ENCODE peak calls at places on chromosome 14, in nine cellular contexts. C is ascending aorta; K is lung; N is left lung; R is HCT116; P is CD8-positive, alpha-beta memory T cell; S is CD8-positive, alpha-beta T cell; A is Panc1; V is psoas muscle. J is an unnamed sample. For H3K4me1 and H3K36me3, the result is how much of the 10 kb centered on the place peaks cover.

GRCh38 chr14:67856806-67857205 is 37.2 kb downstream of the RAD51B start:
- DNase-seq in C (no peak), K (no peak), N (no peak), R (no peak), P (no peak), S (no peak), A (no peak), V (no peak), J (no peak)

GRCh38 chr14:38127784-38128183 is 79.9 kb upstream of the SSTR1 start:
- DNase-seq in C (no peak), K (no peak), N (no peak), R (no peak), P (no peak), S (no peak), A (no peak), V (no peak), J (no peak)

GRCh38 chr14:106276326-106277267 is 750.2 kb downstream of the TMEM121 start:
- DNase-seq in C (no peak), K (no peak), N (no peak), R (no peak), P (no peak), S (peak), A (no peak), V (no peak), J (no peak)

GRCh38 chr14:58146399-58146798 is 5.6 kb downstream of the ARMH4 start:
- DNase-seq in C (no peak), K (no peak), N (no peak), R (no peak), P (no peak), S (no peak), A (no peak), V (no peak), J (no peak)

GRCh38 chr14:59297070-59297766 is 108.8 kb downstream of the DAAM1 start:
- DNase-seq in C (no peak), K (no peak), N (no peak), R (no peak), P (no peak), S (no peak), A (no peak), V (no peak), J (no peak)

GRCh38 chr14:73738518-73739173 is 24.5 kb upstream of the PNMA1 start:
- DNase-seq in C (no peak), K (no peak), N (no peak), R (no peak), P (no peak), S (no peak), A (no peak), V (no peak), J (no peak)

GRCh38 chr14:89384023-89384422 is 33.0 kb downstream of the FOXN3 start:
- DNase-seq in C (no peak), K (no peak), N (no peak), R (no peak), P (no peak), S (no peak), A (no peak), V (no peak), J (no peak)

GRCh38 chr14:34199585-34199984 is 248.7 kb upstream of the EGLN3 start:
- DNase-seq in C (no peak), K (no peak), N (no peak), R (no peak), P (no peak), S (no peak), A (no peak), V (no peak), J (no peak)

GRCh38 chr14:92645841-92646478 is 102.5 kb downstream of the LGMN start:
- DNase-seq in C (no peak), K (no peak), N (peak), R (no peak), P (no peak), S (no peak), A (no peak), V (no peak), J (no peak)

GRCh38 chr14:21308479-21309237 is 28.8 kb downstream of the RPGRIP1 start:
- DNase-seq in C (peak), K (peak), N (peak), R (peak), P (peak), S (peak), A (no peak), V (peak), J (peak)

GRCh38 chr14:86015511-86015910 is 485.6 kb downstream of the FLRT2 start:
- DNase-seq in C (no peak), K (no peak), N (no peak), R (no peak), P (no peak), S (no peak), A (no peak), V (no peak), J (no peak)

GRCh38 chr14:99616832-99617488 is 13.0 kb upstream of the CCDC85C start:
- DNase-seq in C (no peak), K (no peak), N (no peak), R (no peak), P (no peak), S (no peak), A (no peak), V (no peak), J (no peak)

GRCh38 chr14:95260537-95261440 is 58.9 kb downstream of the CLMN start:
- DNase-seq in C (no peak), K (no peak), N (no peak), R (no peak), P (no peak), S (no peak), A (no peak), V (no peak), J (no peak)

GRCh38 chr14:22544406-22544805 is 44.6 kb downstream of the DAD1 start:
- DNase-seq in C (no peak), K (no peak), N (no peak), R (no peak), P (no peak), S (no peak), A (no peak), V (no peak), J (no peak)

GRCh38 chr14:63940387-63940786 is 87.6 kb downstream of the SYNE2 start:
- DNase-seq in C (no peak), K (no peak), N (no peak), R (no peak), P (no peak), S (no peak), A (no peak), V (no peak), J (no peak)

GRCh38 chr14:37796703-37797416 is 201.4 kb downstream of the TTC6 start:
- DNase-seq in C (no peak), K (no peak), N (no peak), R (no peak), P (no peak), S (no peak), A (no peak), V (no peak), J (no peak)

DNA sequence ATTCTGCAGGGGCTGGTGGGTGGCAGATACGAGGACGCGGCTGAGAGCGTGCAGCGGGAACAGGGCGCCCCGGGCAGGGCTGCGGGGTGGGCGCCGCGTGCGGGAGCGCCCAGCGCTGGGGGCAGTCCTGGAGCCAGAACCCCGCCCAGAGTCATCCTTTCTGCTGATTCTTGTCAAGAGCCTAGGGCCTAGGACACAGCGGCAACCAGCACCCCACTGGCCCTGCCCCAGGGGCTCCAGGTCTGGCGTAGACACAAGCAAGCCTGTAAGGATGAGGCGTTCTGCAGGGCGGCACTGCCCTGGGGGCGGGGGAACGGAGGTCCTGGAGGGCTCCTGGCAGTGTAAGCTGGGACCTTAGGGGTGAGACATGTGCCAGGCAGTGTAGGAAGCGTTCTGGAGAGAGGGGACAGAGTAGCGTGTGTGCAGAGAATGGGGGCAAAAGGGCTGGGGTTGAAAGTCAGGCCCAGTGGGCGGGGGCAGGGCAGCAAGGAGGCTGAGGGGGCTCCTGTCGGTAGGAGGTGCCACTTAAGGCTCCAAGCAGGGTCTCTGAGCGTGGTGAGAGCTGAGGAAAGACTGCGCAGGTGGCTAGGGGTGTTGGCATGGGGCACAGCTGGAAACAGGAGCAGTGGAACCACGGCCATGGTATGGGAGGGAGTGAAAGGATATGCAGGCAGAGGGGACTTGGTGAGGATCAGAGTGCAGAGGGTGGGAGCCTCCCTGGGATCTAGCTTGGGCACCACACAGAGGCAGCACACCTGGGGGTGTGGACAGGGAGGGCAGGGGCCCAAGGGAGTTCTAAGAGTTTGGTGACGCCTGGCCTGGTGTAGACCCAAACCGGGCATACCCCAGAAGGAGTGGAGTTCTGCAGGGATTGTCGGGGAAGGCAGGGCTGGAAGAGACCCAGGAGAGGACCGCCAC is 859 bp upstream of the AHNAK2 start:
- DNase-seq in C (no peak), K (no peak), N (no peak), R (no peak), P (no peak), S (no peak), A (no peak), V (peak), J (no peak)
- H3K4me3 ChIP-seq in C (peak), K (no peak), N (no peak), R (no peak), P (no peak), S (no peak), A (peak), V (peak), J (peak)

DNA sequence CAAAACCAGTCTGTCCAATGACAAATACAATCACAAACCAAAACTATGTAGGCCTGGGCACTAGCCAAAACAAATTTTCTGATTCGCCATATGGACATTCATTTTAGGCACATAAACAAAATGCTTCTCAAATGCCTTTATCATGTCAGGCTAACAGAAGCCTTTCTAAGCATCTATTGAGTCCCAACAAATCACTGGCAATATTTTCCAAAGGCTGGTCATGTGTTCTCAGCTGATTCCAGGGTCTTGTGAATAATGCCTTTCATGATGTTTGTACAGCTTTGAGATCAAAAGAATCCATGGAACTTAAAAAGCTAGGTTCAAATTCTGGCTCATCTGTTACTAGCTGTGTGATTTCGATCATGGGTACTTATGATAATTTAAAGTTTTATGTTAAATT is 16.1 kb downstream of the FSCB start:
- DNase-seq in C (no peak), K (no peak), N (no peak), R (no peak), P (no peak), S (no peak), A (no peak), V (no peak), J (no peak)
- H3K4me1 ChIP-seq in C (under half), K (under half), N (under half), R (under half), P (under half), S (under half), A (under half), V (under half), J (under half)

GRCh38 chr14:102848830-102849521 is 71.7 kb downstream of the TRAF3 start:
- DNase-seq in C (no peak), K (no peak), N (peak), R (no peak), P (no peak), S (no peak), A (no peak), V (peak), J (no peak)
- H3K36me3 ChIP-seq in C (under half), K (under half), N (under half), R (under half), P (under half), S (under half), A (under half), V (under half), J (under half)

GRCh38 chr14:87799400-87799799 is 193.6 kb downstream of the GALC start:
- DNase-seq in C (no peak), K (no peak), N (no peak), R (no peak), P (no peak), S (no peak), A (no peak), V (no peak), J (no peak)

GRCh38 chr14:87797001-87797400 is 196.0 kb downstream of the GALC start:
- DNase-seq in C (no peak), K (no peak), N (no peak), R (no peak), P (no peak), S (no peak), A (no peak), V (no peak), J (no peak)

GRCh38 chr14:87800216-87800615 is 192.8 kb downstream of the GALC start:
- DNase-seq in C (no peak), K (no peak), N (no peak), R (no peak), P (no peak), S (no peak), A (no peak), V (no peak), J (no peak)

DNA sequence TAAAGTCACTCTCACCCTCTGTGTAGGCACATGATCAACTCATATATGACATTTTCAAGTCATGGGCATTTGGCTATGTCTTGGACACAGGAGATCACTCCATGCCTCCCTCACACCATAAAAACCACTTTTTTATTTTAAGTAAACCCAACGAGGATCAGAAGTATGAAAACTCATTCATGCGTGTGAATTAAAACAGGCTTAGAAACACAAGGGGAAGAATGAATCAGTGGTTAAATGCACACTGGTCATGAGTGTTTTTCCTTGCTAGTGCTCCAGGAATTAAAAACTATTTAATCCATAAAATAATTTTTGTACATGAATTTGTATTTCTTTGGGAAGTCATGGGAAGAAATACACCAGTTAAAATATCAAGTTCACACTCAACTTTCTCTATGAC is 198.4 kb downstream of the GALC start:
- DNase-seq in C (no peak), K (no peak), N (no peak), R (no peak), P (no peak), S (no peak), A (no peak), V (no peak), J (no peak)
- H3K4me3 ChIP-seq in C (no peak), K (no peak), N (no peak), R (no peak), P (no peak), S (no peak), A (no peak), V (no peak), J (no peak)

DNA sequence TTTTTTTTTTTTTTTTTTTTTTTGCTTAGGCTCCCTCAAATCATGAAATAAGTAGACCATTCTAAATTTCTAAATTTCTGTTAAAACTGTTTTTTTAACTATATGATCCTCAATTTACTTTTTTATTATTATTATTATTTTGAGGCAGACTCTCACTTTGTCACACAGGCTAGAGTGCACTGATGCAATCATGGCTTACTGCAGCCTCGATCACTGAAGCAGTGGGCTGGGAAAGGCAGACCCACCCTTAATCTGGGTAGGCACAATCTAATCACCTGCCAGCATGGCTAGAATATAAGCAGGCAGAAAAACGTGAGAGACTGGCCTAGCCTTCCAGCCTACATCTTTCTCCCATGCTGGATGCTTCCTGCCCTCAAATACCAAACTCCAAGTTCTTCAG is 2.4 kb downstream of the ERO1A start:
- DNase-seq in C (no peak), K (no peak), N (no peak), R (no peak), P (no peak), S (no peak), A (no peak), V (no peak), J (no peak)
- H3K4me1 ChIP-seq in C (under half), K (under half), N (half or more), R (under half), P (under half), S (under half), A (under half), V (under half), J (under half)